ENCODE peak calls at places on chromosomes 2 and 18, in four cellular contexts. S, Q, V and N are unnamed samples.

GRCh38 chr2:39568561-39569006 is 97.1 kb upstream of the TMEM178A start:
- DNase-seq in S (no peak), V (no peak), Q (no peak), N (no peak)

GRCh38 chr18:76920974-76921373 is 98.6 kb downstream of the ZNF236 start:
- DNase-seq in S (no peak), V (no peak), Q (no peak), N (no peak)

GRCh38 chr2:12035956-12036639 is 289.7 kb downstream of the LPIN1 start:
- DNase-seq in V (no peak), Q (no peak), S (no peak), N (no peak)

GRCh38 chr18:37529863-37530262 is 35.7 kb downstream of the CELF4 start:
- DNase-seq in V (no peak), Q (no peak), S (no peak), N (no peak)

GRCh38 chr2:226185613-226186211 is 613.9 kb downstream of the IRS1 start:
- DNase-seq in Q (no peak), S (no peak), V (no peak), N (peak)

GRCh38 chr2:141329949-141330348 is 800.9 kb downstream of the LRP1B start:
- DNase-seq in V (no peak), S (no peak), Q (no peak), N (no peak)

GRCh38 chr2:37005118-37005868 is 39.0 kb upstream of the STRN start:
- DNase-seq in V (no peak), S (no peak), Q (no peak), N (no peak)

GRCh38 chr2:178344121-178344520 is 106.9 kb downstream of the PRKRA start:
- DNase-seq in Q (no peak), V (no peak), S (no peak), N (no peak)

GRCh38 chr2:229141626-229142025 is 129.5 kb downstream of the PID1 start:
- DNase-seq in V (no peak), S (no peak), Q (no peak), N (no peak)

GRCh38 chr2:229431331-229431954 is 160.4 kb upstream of the PID1 start:
- DNase-seq in S (no peak), V (no peak), Q (no peak), N (peak)